ENCODE peak calls at places on chromosomes 13 and 19, in five cellular contexts. D is PC-3, X is GM23248, P is neural progenitor cell, A is OCI-LY7. O is an unnamed sample.
A peak's percentile ranks its signal among the peaks of the same experiment; 100 is the strongest.

GRCh38 chr13:60584976-60585375 is 188.0 kb downstream of the TDRD3 start:
- DNase-seq in A (no peak), D (no peak), X (peak; percentile 41), P (peak; percentile 73), O (no peak)

GRCh38 chr13:21735621-21736401 is 64.9 kb downstream of the FGF9 start:
- DNase-seq in P (no peak), X (peak; percentile 15), D (no peak), A (no peak), O (no peak)

GRCh38 chr13:27967203-27967735 is 1.8 kb downstream of the CDX2 start:
- DNase-seq in X (no peak), A (no peak), P (no peak), D (no peak), O (no peak)

GRCh38 chr13:42007844-42008243 is 40.6 kb upstream of the DGKH start:
- DNase-seq in A (no peak), D (peak; percentile 51), P (no peak), X (peak; percentile 56), O (no peak)

GRCh38 chr19:3142292-3142670 is 6.4 kb downstream of the GNA15 start:
- DNase-seq in X (peak; percentile 98), D (peak; percentile 81), A (no peak), P (no peak), O (no peak)

GRCh38 chr13:78430166-78430791 is 173.1 kb downstream of the POU4F1 start:
- DNase-seq in X (no peak), A (no peak), P (peak; percentile 52), D (no peak), O (no peak)

GRCh38 chr19:42154471-42155323 is 22.5 kb upstream of the POU2F2 start:
- DNase-seq in X (no peak), D (no peak), P (no peak), A (peak; percentile 62), O (no peak)

GRCh38 chr19:40555978-40556689 is 20.5 kb upstream of the SHKBP1 start:
- DNase-seq in P (no peak), D (no peak), A (no peak), X (no peak), O (no peak)

GRCh38 chr13:50715402-50716146 is 127.9 kb downstream of the DLEU7 start:
- DNase-seq in X (no peak), P (no peak), A (no peak), D (no peak), O (no peak)

GRCh38 chr13:21124853-21125252 is 51.5 kb downstream of the SKA3 start:
- DNase-seq in X (peak; percentile 13), A (no peak), D (peak; percentile 78), P (peak; percentile 63), O (no peak)

GRCh38 chr19:28454083-28454482 is 758.9 kb downstream of the UQCRFS1 start:
- DNase-seq in D (no peak), X (peak; percentile 38), A (no peak), P (no peak), O (no peak)

GRCh38 chr19:11457115-11457514 is 21.7 kb downstream of the PRKCSH start:
- DNase-seq in X (no peak), D (no peak), A (no peak), P (no peak), O (no peak)

GRCh38 chr13:97781891-97782305 is 171.6 kb upstream of the IPO5 start:
- DNase-seq in D (no peak), P (no peak), A (no peak), X (peak; percentile 2), O (no peak)

GRCh38 chr13:74299688-74300087 is 165.5 kb upstream of the KLF12 start:
- DNase-seq in D (no peak), P (no peak), A (no peak), X (no peak), O (no peak)

GRCh38 chr13:30847697-30848307 is 58.3 kb upstream of the MEDAG start:
- DNase-seq in X (peak; percentile 99), A (no peak), D (no peak), P (no peak), O (no peak)

GRCh38 chr13:27559714-27560113 is 60.6 kb downstream of the LNX2 start:
- DNase-seq in D (no peak), P (no peak), A (no peak), X (no peak), O (no peak)

GRCh38 chr19:29845576-29846176 is 33.9 kb downstream of the CCNE1 start:
- DNase-seq in A (peak; percentile 10), D (no peak), X (peak; percentile 71), P (peak; percentile 38), O (no peak)

GRCh38 chr13:99087954-99088491 is 110.2 kb upstream of the DOCK9 start:
- DNase-seq in P (peak; percentile 37), D (peak; percentile 28), X (no peak), A (peak; percentile 35), O (peak; percentile 24)

GRCh38 chr19:29400917-29401711 is 124.7 kb upstream of the VSTM2B start:
- DNase-seq in A (no peak), X (peak; percentile 6), D (no peak), P (no peak), O (no peak)

GRCh38 chr13:36297600-36298338 is at the start of gene CCDC169:
- DNase-seq in X (peak; percentile 83), A (no peak), P (peak; percentile 84), D (peak; percentile 44), O (peak; percentile 60)

GRCh38 chr19:49689133-49690072 is at the start of gene ADM5:
- DNase-seq in X (peak; percentile 51), D (peak; percentile 83), A (no peak), P (peak; percentile 56), O (no peak)

GRCh38 chr13:114078501-114079451 is 53.6 kb downstream of the RASA3 start:
- DNase-seq in A (no peak), P (no peak), D (peak; percentile 84), X (peak; percentile 97), O (no peak)

GRCh38 chr13:112982281-112983041 is 13.4 kb downstream of the MCF2L start:
- DNase-seq in D (no peak), P (no peak), X (no peak), A (no peak), O (no peak)

GRCh38 chr13:112978561-112979405 is 9.8 kb downstream of the MCF2L start:
- DNase-seq in P (no peak), X (no peak), D (no peak), A (no peak), O (no peak)

GRCh38 chr13:112981361-112981905 is 12.4 kb downstream of the MCF2L start:
- DNase-seq in P (no peak), D (no peak), X (no peak), A (no peak), O (no peak)

GRCh38 chr13:112979406-112979902 is 10.4 kb downstream of the MCF2L start:
- DNase-seq in P (no peak), D (no peak), X (no peak), A (no peak), O (no peak)

DNA sequence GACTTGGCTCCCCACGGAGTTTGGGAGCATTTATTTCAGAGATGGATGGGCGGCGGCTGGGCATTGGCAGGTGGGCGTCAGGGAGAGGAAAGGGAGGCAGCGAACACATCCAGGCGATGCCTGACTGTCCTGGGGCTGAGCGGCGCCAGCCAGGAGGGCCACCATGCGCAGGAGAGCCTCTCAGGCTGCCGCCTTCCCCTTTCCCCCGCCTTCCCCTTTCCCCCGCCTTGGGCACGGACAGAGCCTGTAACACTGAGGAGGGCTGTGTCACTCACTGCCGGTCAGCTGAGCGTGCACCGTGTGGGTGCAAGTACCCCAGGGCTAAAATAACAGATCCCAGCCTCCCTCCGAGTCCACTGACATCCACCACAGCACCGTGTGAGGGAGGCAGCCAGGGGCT is 11.4 kb downstream of the MCF2L start:
- DNase-seq in X (no peak), P (no peak), A (no peak), D (no peak), O (no peak)
- H3K4me2 ChIP-seq in X (no peak overlapping the region), P (peak overlapping the region; percentile 27), A (no peak overlapping the region), D (no peak overlapping the region), O (no peak overlapping the region)

GRCh38 chr13:59269476-59269875 is 894.3 kb downstream of the DIAPH3 start:
- DNase-seq in P (no peak), D (no peak), X (peak; percentile 5), A (no peak), O (no peak)
- TF ChIP-seq EZH2phosphoT487 in P (no peak), D (no peak), X (no peak), A (no peak), O (no peak)

GRCh38 chr13:29677627-29678026 is 82.1 kb upstream of the SLC7A1 start:
- DNase-seq in X (no peak), A (no peak), D (no peak), P (no peak), O (no peak)

GRCh38 chr13:29676535-29676934 is 81.0 kb upstream of the SLC7A1 start:
- DNase-seq in X (peak; percentile 80), A (no peak), D (no peak), P (no peak), O (no peak)

GRCh38 chr13:29679357-29680050 is 84.0 kb upstream of the SLC7A1 start:
- DNase-seq in D (no peak), X (no peak), A (no peak), P (no peak), O (no peak)

GRCh38 chr13:29674532-29674931 is 79.0 kb upstream of the SLC7A1 start:
- DNase-seq in A (no peak), D (peak; percentile 30), X (peak; percentile 62), P (no peak), O (no peak)

GRCh38 chr13:29676941-29677452 is 81.5 kb upstream of the SLC7A1 start:
- DNase-seq in P (peak; percentile 7), X (peak; percentile 72), A (no peak), D (no peak), O (no peak)
- H3K4me3 ChIP-seq in P (no peak overlapping the region), X (peak overlapping the region; percentile 42), A (no peak overlapping the region), D (no peak overlapping the region), O (no peak overlapping the region)

GRCh38 chr19:56477429-56478338 is 539 bp upstream of the ZNF667 start:
- DNase-seq in A (no peak), D (peak; percentile 86), X (peak; percentile 98), P (peak; percentile 90), O (no peak)

GRCh38 chr19:56476093-56476492 is 1.1 kb downstream of the ZNF667 start:
- DNase-seq in D (no peak), P (no peak), X (peak; percentile 6), A (no peak), O (no peak)

DNA sequence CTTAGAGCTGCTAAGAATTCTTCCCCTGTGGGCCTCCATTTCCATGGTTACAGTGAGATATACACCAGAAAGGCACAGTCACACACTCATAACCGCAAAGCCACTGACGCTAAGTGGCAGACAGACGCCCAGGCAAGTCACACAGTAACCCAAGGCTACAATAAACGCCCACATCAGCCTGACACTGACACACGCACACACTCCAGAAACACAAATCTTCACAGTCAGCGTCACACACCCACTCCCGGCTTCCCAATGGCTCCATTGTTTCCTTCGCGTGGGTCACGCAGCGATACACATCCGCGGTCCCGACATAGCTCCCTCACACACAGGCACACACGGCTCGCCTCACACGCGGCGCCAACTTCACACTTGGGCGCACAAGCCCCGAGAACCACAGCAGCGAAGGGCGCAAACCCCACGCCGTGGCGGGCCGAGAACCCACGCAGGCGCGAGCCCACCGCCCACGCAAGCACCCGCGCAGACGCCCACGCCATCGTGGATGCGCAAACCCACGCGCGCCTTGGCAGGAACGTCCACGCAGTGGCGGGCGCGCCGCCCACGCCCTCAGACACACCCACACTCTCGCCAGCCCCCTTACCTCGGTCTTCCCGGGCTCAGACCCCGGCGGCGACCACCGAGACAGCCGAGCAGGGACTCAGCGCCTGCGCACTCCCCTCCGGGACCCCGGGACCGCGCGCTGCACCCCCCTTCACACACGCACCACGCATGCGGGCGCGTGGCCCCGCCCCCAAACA is at the start of gene ZNF667:
- DNase-seq in X (peak; percentile 95), A (no peak), D (peak; percentile 46), P (peak; percentile 7), O (no peak)
- H3K4me2 ChIP-seq in X (peak within 1 kb of the TSS; percentile 86), A (no peak within 1 kb of the TSS), D (peak within 1 kb of the TSS; percentile 91), P (peak within 1 kb of the TSS; percentile 78), O (no peak within 1 kb of the TSS)